ENCODE peak calls at places on chromosomes 7 and 10, in four cellular contexts. One of them, this sample, is unnamed. For H3K27me3, the result is how much of the 10 kb centered on the place peaks cover.

GRCh38 chr7:48637382-48637781 is 287.0 kb upstream of the CDC14C start:
- DNase-seq in Karpas-422: no peak
- DNase-seq in neural progenitor cell: no peak
- DNase-seq in cardiac muscle cell: no peak
- DNase-seq in this sample: no peak

GRCh38 chr10:70540789-70541360 is 61.7 kb downstream of the PRF1 start:
- DNase-seq in cardiac muscle cell: no peak
- DNase-seq in neural progenitor cell: no peak
- DNase-seq in Karpas-422: no peak
- DNase-seq in this sample: no peak

GRCh38 chr7:77244222-77244934 is 44.8 kb upstream of the FGL2 start:
- DNase-seq in cardiac muscle cell: no peak
- DNase-seq in Karpas-422: peak
- DNase-seq in neural progenitor cell: no peak
- DNase-seq in this sample: no peak

GRCh38 chr7:7971308-7972040 is 2.9 kb downstream of the GLCCI1 start:
- DNase-seq in Karpas-422: no peak
- DNase-seq in neural progenitor cell: no peak
- DNase-seq in cardiac muscle cell: no peak
- DNase-seq in this sample: no peak

GRCh38 chr10:50501899-50502556 is 121.7 kb downstream of the SGMS1 start:
- DNase-seq in neural progenitor cell: no peak
- DNase-seq in Karpas-422: no peak
- DNase-seq in cardiac muscle cell: peak
- DNase-seq in this sample: no peak

GRCh38 chr10:92604841-92605240 is 11.9 kb downstream of the KIF11 start:
- DNase-seq in neural progenitor cell: no peak
- DNase-seq in cardiac muscle cell: no peak
- DNase-seq in Karpas-422: no peak
- DNase-seq in this sample: no peak

GRCh38 chr7:19522486-19522885 is 186.4 kb downstream of the POLR1F start:
- DNase-seq in cardiac muscle cell: peak
- DNase-seq in Karpas-422: no peak
- DNase-seq in neural progenitor cell: no peak
- DNase-seq in this sample: no peak

GRCh38 chr7:149003560-149004305 is 24.6 kb downstream of the PDIA4 start:
- DNase-seq in cardiac muscle cell: no peak
- DNase-seq in neural progenitor cell: no peak
- DNase-seq in Karpas-422: no peak
- DNase-seq in this sample: no peak

GRCh38 chr10:23448802-23449570 is 10.1 kb downstream of the OTUD1 start:
- DNase-seq in neural progenitor cell: no peak
- DNase-seq in Karpas-422: no peak
- DNase-seq in cardiac muscle cell: peak
- DNase-seq in this sample: no peak

GRCh38 chr7:134450296-134451000 is 8.5 kb downstream of the AKR1B1 start:
- DNase-seq in neural progenitor cell: no peak
- DNase-seq in Karpas-422: no peak
- DNase-seq in cardiac muscle cell: peak
- DNase-seq in this sample: no peak

GRCh38 chr10:128011059-128011979 is 104.4 kb downstream of the PTPRE start:
- DNase-seq in neural progenitor cell: peak
- DNase-seq in cardiac muscle cell: peak
- DNase-seq in Karpas-422: peak
- DNase-seq in this sample: peak

GRCh38 chr7:80095545-80095944 is 39.1 kb upstream of the GNAI1 start:
- DNase-seq in neural progenitor cell: no peak
- DNase-seq in Karpas-422: no peak
- DNase-seq in cardiac muscle cell: peak
- DNase-seq in this sample: no peak

GRCh38 chr10:5888352-5888751 is 1.3 kb downstream of the ANKRD16 start:
- DNase-seq in neural progenitor cell: no peak
- DNase-seq in cardiac muscle cell: peak
- DNase-seq in Karpas-422: peak
- DNase-seq in this sample: no peak

GRCh38 chr7:46389131-46389530 is 468.1 kb upstream of the IGFBP3 start:
- DNase-seq in neural progenitor cell: no peak
- DNase-seq in Karpas-422: no peak
- DNase-seq in cardiac muscle cell: no peak
- DNase-seq in this sample: no peak

GRCh38 chr7:43481905-43482678 is 100.8 kb upstream of the STK17A start:
- DNase-seq in neural progenitor cell: no peak
- DNase-seq in cardiac muscle cell: peak
- DNase-seq in Karpas-422: no peak
- DNase-seq in this sample: no peak

GRCh38 chr10:70588852-70589570 is 13.5 kb downstream of the PRF1 start:
- DNase-seq in cardiac muscle cell: no peak
- DNase-seq in Karpas-422: no peak
- DNase-seq in neural progenitor cell: no peak
- DNase-seq in this sample: peak

GRCh38 chr10:106614293-106614692 is 550.2 kb downstream of the SORCS1 start:
- DNase-seq in neural progenitor cell: no peak
- DNase-seq in cardiac muscle cell: no peak
- DNase-seq in Karpas-422: no peak
- DNase-seq in this sample: no peak

GRCh38 chr10:15141136-15142067 is 27.1 kb downstream of the NMT2 start:
- DNase-seq in Karpas-422: peak
- DNase-seq in neural progenitor cell: peak
- DNase-seq in cardiac muscle cell: no peak
- DNase-seq in this sample: no peak

GRCh38 chr7:84134169-84134568 is 60.4 kb downstream of the SEMA3A start:
- DNase-seq in cardiac muscle cell: no peak
- DNase-seq in neural progenitor cell: no peak
- DNase-seq in Karpas-422: no peak
- DNase-seq in this sample: no peak

GRCh38 chr10:79927111-79927828 is 21.6 kb downstream of the SFTPD start:
- DNase-seq in Karpas-422: no peak
- DNase-seq in cardiac muscle cell: no peak
- DNase-seq in neural progenitor cell: no peak
- DNase-seq in this sample: no peak

GRCh38 chr10:38027992-38028391 is 17.5 kb downstream of the ZNF33A start:
- DNase-seq in cardiac muscle cell: no peak
- DNase-seq in Karpas-422: no peak
- DNase-seq in neural progenitor cell: no peak
- DNase-seq in this sample: no peak

GRCh38 chr7:37818023-37818422 is 30.4 kb upstream of the NME8 start:
- DNase-seq in neural progenitor cell: no peak
- DNase-seq in Karpas-422: no peak
- DNase-seq in cardiac muscle cell: no peak
- DNase-seq in this sample: no peak

GRCh38 chr10:116972136-116972535 is 32.9 kb downstream of the SHTN1 start:
- DNase-seq in Karpas-422: no peak
- DNase-seq in cardiac muscle cell: no peak
- DNase-seq in neural progenitor cell: no peak
- DNase-seq in this sample: no peak

GRCh38 chr10:113007821-113008220 is 57.8 kb downstream of the TCF7L2 start:
- DNase-seq in Karpas-422: no peak
- DNase-seq in cardiac muscle cell: peak
- DNase-seq in neural progenitor cell: no peak
- DNase-seq in this sample: no peak

GRCh38 chr10:122376364-122376961 is 2.0 kb downstream of the PLEKHA1 start:
- DNase-seq in neural progenitor cell: no peak
- DNase-seq in Karpas-422: no peak
- DNase-seq in cardiac muscle cell: no peak
- DNase-seq in this sample: no peak

DNA sequence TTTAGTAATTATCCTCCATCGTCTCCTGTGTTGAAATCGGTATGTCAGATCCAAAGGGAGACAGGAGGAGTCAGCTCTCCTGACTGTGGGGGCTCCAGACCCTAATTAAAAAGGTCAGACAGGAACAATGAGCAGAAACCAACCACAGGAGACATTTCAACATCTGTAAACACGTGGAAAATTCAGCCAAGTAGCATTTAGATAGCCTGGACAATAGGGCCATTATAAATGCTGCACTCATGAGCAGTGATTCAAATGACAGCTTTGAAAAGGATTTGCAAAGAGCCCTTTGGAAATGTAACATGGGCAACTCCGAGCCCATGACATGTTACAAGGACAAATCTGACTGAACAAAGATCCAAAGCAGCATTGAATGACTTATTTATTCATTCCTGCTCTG is 113.5 kb upstream of the KMT2E start:
- DNase-seq in Karpas-422: no peak
- DNase-seq in neural progenitor cell: peak
- DNase-seq in cardiac muscle cell: peak
- DNase-seq in this sample: no peak
- H3K27ac ChIP-seq in Karpas-422: no peak
- H3K27ac ChIP-seq in neural progenitor cell: no peak
- H3K27ac ChIP-seq in cardiac muscle cell: peak
- H3K27ac ChIP-seq in this sample: no peak

GRCh38 chr7:26381476-26382175 is 90.0 kb downstream of the SNX10 start:
- DNase-seq in neural progenitor cell: no peak
- DNase-seq in cardiac muscle cell: no peak
- DNase-seq in Karpas-422: no peak
- DNase-seq in this sample: no peak

GRCh38 chr7:26390016-26390415 is 98.4 kb downstream of the SNX10 start:
- DNase-seq in neural progenitor cell: peak
- DNase-seq in cardiac muscle cell: no peak
- DNase-seq in Karpas-422: no peak
- DNase-seq in this sample: no peak

GRCh38 chr7:26388256-26388655 is 96.6 kb downstream of the SNX10 start:
- DNase-seq in cardiac muscle cell: no peak
- DNase-seq in Karpas-422: no peak
- DNase-seq in neural progenitor cell: no peak
- DNase-seq in this sample: no peak

GRCh38 chr7:26379711-26380110 is 88.0 kb downstream of the SNX10 start:
- DNase-seq in cardiac muscle cell: no peak
- DNase-seq in Karpas-422: no peak
- DNase-seq in neural progenitor cell: no peak
- DNase-seq in this sample: no peak

GRCh38 chr7:26385240-26385639 is 93.6 kb downstream of the SNX10 start:
- DNase-seq in Karpas-422: no peak
- DNase-seq in cardiac muscle cell: no peak
- DNase-seq in neural progenitor cell: no peak
- DNase-seq in this sample: no peak
- H3K27me3 ChIP-seq in Karpas-422: under half
- H3K27me3 ChIP-seq in cardiac muscle cell: under half
- H3K27me3 ChIP-seq in neural progenitor cell: under half
- H3K27me3 ChIP-seq in this sample: under half

GRCh38 chr10:110415809-110416208 is 81.9 kb upstream of the DUSP5 start:
- DNase-seq in cardiac muscle cell: no peak
- DNase-seq in Karpas-422: peak
- DNase-seq in neural progenitor cell: no peak
- DNase-seq in this sample: no peak

GRCh38 chr10:110413903-110414562 is 83.7 kb upstream of the DUSP5 start:
- DNase-seq in cardiac muscle cell: peak
- DNase-seq in Karpas-422: peak
- DNase-seq in neural progenitor cell: no peak
- DNase-seq in this sample: no peak

GRCh38 chr10:110419265-110419664 is 78.4 kb upstream of the DUSP5 start:
- DNase-seq in Karpas-422: peak
- DNase-seq in neural progenitor cell: no peak
- DNase-seq in cardiac muscle cell: no peak
- DNase-seq in this sample: no peak

GRCh38 chr10:110414563-110415309 is 83.0 kb upstream of the DUSP5 start:
- DNase-seq in cardiac muscle cell: peak
- DNase-seq in Karpas-422: peak
- DNase-seq in neural progenitor cell: no peak
- DNase-seq in this sample: no peak

DNA sequence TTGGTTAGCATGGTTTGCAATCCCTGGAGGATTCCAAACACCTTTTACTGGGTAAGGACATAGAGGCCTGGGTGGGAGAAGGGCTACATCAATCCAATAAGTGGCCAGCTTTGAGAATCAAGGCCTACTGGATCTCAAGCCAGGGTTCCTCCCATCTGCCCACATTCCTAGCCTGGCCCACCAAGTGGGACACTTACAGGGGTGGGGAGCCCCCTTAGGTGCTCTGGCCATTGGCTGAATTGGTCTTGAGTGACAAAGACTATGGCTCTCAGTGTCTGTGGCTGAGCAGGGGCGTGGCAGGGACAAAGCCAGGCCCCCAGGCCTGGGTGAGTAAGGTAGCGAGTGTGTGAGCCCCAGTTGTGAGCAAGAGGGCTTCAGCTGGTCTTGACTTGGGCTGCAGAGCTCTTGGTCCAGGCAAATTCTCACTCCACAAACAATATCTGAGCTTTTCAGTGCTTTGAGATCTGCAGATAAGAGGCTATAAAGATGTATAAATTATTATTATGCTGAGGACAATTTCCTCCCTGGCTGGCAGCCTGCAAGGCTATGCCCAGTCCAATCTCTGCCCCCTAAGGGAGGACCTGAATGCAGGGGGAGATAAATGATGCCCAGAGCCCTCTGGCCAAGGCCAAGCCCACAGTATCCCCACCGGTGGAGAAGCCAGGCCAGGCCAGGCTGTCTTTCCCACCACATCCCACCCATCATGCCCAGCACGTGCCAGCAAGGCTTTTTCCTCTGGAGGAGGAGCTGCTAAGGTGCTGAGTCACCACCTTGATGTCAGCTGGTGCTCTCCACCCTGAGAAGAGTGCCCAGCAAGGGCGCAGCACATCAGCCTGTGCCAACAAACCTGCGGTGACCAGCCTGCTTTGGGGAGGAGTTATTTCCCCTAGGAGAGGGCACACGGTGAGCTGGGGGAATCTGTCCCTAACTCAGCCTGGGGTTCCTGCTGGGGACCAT is 80.7 kb upstream of the DUSP5 start:
- DNase-seq in Karpas-422: no peak
- DNase-seq in cardiac muscle cell: no peak
- DNase-seq in neural progenitor cell: no peak
- DNase-seq in this sample: no peak
- H3K4me3 ChIP-seq in Karpas-422: no peak
- H3K4me3 ChIP-seq in cardiac muscle cell: no peak
- H3K4me3 ChIP-seq in neural progenitor cell: no peak
- H3K4me3 ChIP-seq in this sample: no peak

GRCh38 chr10:32982293-32982709 is 24.3 kb upstream of the ITGB1 start:
- DNase-seq in Karpas-422: no peak
- DNase-seq in neural progenitor cell: no peak
- DNase-seq in cardiac muscle cell: peak
- DNase-seq in this sample: no peak
- H3K27ac ChIP-seq in Karpas-422: peak
- H3K27ac ChIP-seq in neural progenitor cell: no peak
- H3K27ac ChIP-seq in cardiac muscle cell: peak
- H3K27ac ChIP-seq in this sample: no peak

GRCh38 chr10:51503378-51503777 is 196.0 kb downstream of the CSTF2T start:
- DNase-seq in neural progenitor cell: no peak
- DNase-seq in cardiac muscle cell: no peak
- DNase-seq in Karpas-422: no peak
- DNase-seq in this sample: no peak
- H3K27me3 ChIP-seq in neural progenitor cell: under half
- H3K27me3 ChIP-seq in cardiac muscle cell: under half
- H3K27me3 ChIP-seq in Karpas-422: under half
- H3K27me3 ChIP-seq in this sample: under half

DNA sequence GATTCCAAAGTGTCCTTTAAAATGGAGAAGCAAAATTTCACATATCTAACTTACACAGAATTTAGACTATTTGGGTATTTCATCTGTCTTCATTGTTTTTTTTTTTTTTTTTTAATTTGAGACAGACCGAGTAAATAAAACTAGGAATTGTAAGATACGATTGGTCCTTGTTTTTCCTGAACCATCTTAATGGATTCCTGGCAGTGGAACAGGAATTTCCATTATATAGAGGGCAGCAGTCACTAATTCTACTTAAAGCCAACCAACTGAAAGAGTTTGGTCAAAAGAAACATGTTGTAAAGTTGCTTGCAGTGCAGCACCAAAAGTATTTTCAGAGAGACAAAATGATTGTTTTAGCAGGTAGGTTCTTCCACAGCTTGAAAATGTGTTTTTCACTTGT is 72.5 kb upstream of the HGF start:
- DNase-seq in Karpas-422: no peak
- DNase-seq in neural progenitor cell: peak
- DNase-seq in cardiac muscle cell: no peak
- DNase-seq in this sample: no peak
- H3K4me3 ChIP-seq in Karpas-422: no peak
- H3K4me3 ChIP-seq in neural progenitor cell: no peak
- H3K4me3 ChIP-seq in cardiac muscle cell: no peak
- H3K4me3 ChIP-seq in this sample: no peak

This sample was measured in SJCRH30.